ENCODE peak calls at places on chromosomes 11 and 22, in five cellular contexts. D, W, O, S and J are unnamed samples.

GRCh38 chr11:47394050-47394321 is 14.4 kb upstream of the SLC39A13 start:
- DNase-seq in D (no peak), W (no peak), O (no peak), S (no peak), J (no peak)

GRCh38 chr22:25051073-25051472 is 98.6 kb downstream of the KIAA1671 start:
- DNase-seq in D (no peak), W (no peak), O (no peak), S (no peak), J (no peak)

GRCh38 chr11:102267602-102268001 is 49.7 kb upstream of the BIRC3 start:
- DNase-seq in D (no peak), W (no peak), O (no peak), S (no peak), J (no peak)

GRCh38 chr11:120182790-120183491 is 27.9 kb upstream of the OAF start:
- DNase-seq in D (no peak), W (no peak), O (peak; percentile 40), S (no peak), J (peak; percentile 24)

GRCh38 chr11:64036081-64037026 is 623 bp downstream of the FLRT1 start:
- DNase-seq in D (no peak), W (no peak), O (no peak), S (peak; percentile 25), J (no peak)

GRCh38 chr11:120929090-120929489 is 94.8 kb upstream of the TBCEL start:
- DNase-seq in D (no peak), W (no peak), O (no peak), S (no peak), J (no peak)

GRCh38 chr11:89491141-89491690 is at the start of gene NOX4:
- DNase-seq in D (no peak), W (no peak), O (no peak), S (no peak), J (no peak)

GRCh38 chr11:46120361-46120710 is 918 bp downstream of the PHF21A start:
- DNase-seq in D (peak; percentile 6), W (no peak), O (peak; percentile 6), S (peak; percentile 51), J (no peak)

GRCh38 chr22:26656896-26657851 is at the start of gene MIAT:
- DNase-seq in D (peak; percentile 55), W (peak; percentile 61), O (peak; percentile 61), S (peak; percentile 40), J (peak; percentile 70)

GRCh38 chr11:71281901-71282300 is 29.5 kb upstream of the SHANK2 start:
- DNase-seq in D (no peak), W (no peak), O (no peak), S (no peak), J (no peak)

GRCh38 chr11:7485854-7486425 is 634 bp downstream of the OLFML1 start:
- DNase-seq in D (no peak), W (no peak), O (no peak), S (no peak), J (no peak)

GRCh38 chr11:11407065-11407737 is 54.2 kb upstream of the CSNK2A3 start:
- DNase-seq in D (no peak), W (no peak), O (peak; percentile 81), S (peak; percentile 37), J (no peak)

GRCh38 chr11:122007611-122008071 is 108.4 kb downstream of the BLID start:
- DNase-seq in D (no peak), W (no peak), O (peak; percentile 65), S (no peak), J (no peak)

GRCh38 chr22:50436134-50436830 is 38.6 kb downstream of the SBF1 start:
- DNase-seq in D (no peak), W (peak; percentile 4), O (no peak), S (no peak), J (no peak)

GRCh38 chr22:22703715-22704114 is 59.3 kb downstream of the GGTLC2 start:
- DNase-seq in D (no peak), W (no peak), O (no peak), S (no peak), J (no peak)

GRCh38 chr22:47296405-47297260 is 534.2 kb downstream of the TBC1D22A start:
- DNase-seq in D (no peak), W (no peak), O (no peak), S (no peak), J (no peak)

GRCh38 chr11:45615182-45615792 is 50.1 kb downstream of the CHST1 start:
- DNase-seq in D (no peak), W (no peak), O (no peak), S (no peak), J (no peak)

GRCh38 chr11:59560290-59560701 is 49.0 kb downstream of the OR4D9 start:
- DNase-seq in D (peak; percentile 57), W (peak; percentile 68), O (peak; percentile 79), S (peak; percentile 68), J (peak; percentile 69)

GRCh38 chr22:37775785-37776638 is 31.7 kb upstream of the GCAT start:
- DNase-seq in D (no peak), W (no peak), O (no peak), S (no peak), J (no peak)

GRCh38 chr11:75558939-75559843 is 2.9 kb upstream of the SERPINH1 start:
- DNase-seq in D (no peak), W (no peak), O (no peak), S (no peak), J (no peak)

GRCh38 chr22:20567993-20568417 is 60.6 kb downstream of the MED15 start:
- DNase-seq in D (no peak), W (no peak), O (no peak), S (no peak), J (no peak)

GRCh38 chr11:74641289-74641688 is 48.9 kb downstream of the POLD3 start:
- DNase-seq in D (no peak), W (no peak), O (peak; percentile 18), S (peak; percentile 85), J (no peak)